ENCODE peak calls at places on chromosome 17, in four cellular contexts. One of them, this sample, is unnamed.

GRCh38 chr17:65749479-65749878 is 188.0 kb upstream of the AXIN2 start:
- DNase-seq in activated gamma-delta T cell: no peak
- DNase-seq in AG04450: no peak
- DNase-seq in HFFc6: peak
- DNase-seq in this sample: no peak

GRCh38 chr17:20266806-20267458 is 200.4 kb downstream of the LGALS9B start:
- DNase-seq in activated gamma-delta T cell: no peak
- DNase-seq in AG04450: peak
- DNase-seq in HFFc6: no peak
- DNase-seq in this sample: peak

GRCh38 chr17:41125064-41125463 is 1.1 kb upstream of the KRTAP4-12 start:
- DNase-seq in activated gamma-delta T cell: no peak
- DNase-seq in AG04450: no peak
- DNase-seq in HFFc6: no peak
- DNase-seq in this sample: no peak

GRCh38 chr17:42409467-42410351 is 13.3 kb downstream of the CAVIN1 start:
- DNase-seq in activated gamma-delta T cell: no peak
- DNase-seq in AG04450: peak
- DNase-seq in HFFc6: peak
- DNase-seq in this sample: no peak

GRCh38 chr17:44084131-44084538 is 13.6 kb downstream of the G6PC3 start:
- DNase-seq in activated gamma-delta T cell: no peak
- DNase-seq in AG04450: no peak
- DNase-seq in HFFc6: no peak
- DNase-seq in this sample: no peak

GRCh38 chr17:67217446-67217845 is 27.6 kb downstream of the HELZ start:
- DNase-seq in activated gamma-delta T cell: no peak
- DNase-seq in AG04450: no peak
- DNase-seq in HFFc6: no peak
- DNase-seq in this sample: no peak

GRCh38 chr17:34616148-34616547 is 36.8 kb downstream of the TMEM132E start:
- DNase-seq in activated gamma-delta T cell: no peak
- DNase-seq in AG04450: no peak
- DNase-seq in HFFc6: no peak
- DNase-seq in this sample: no peak

GRCh38 chr17:81523139-81524062 is 4.8 kb upstream of the FSCN2 start:
- DNase-seq in activated gamma-delta T cell: no peak
- DNase-seq in AG04450: no peak
- DNase-seq in HFFc6: peak
- DNase-seq in this sample: no peak

GRCh38 chr17:80986816-80987480 is 4.7 kb upstream of the CHMP6 start:
- DNase-seq in activated gamma-delta T cell: no peak
- DNase-seq in AG04450: no peak
- DNase-seq in HFFc6: no peak
- DNase-seq in this sample: peak

GRCh38 chr17:59830846-59831486 is 61.8 kb downstream of the TUBD1 start:
- DNase-seq in activated gamma-delta T cell: no peak
- DNase-seq in AG04450: no peak
- DNase-seq in HFFc6: no peak
- DNase-seq in this sample: no peak

GRCh38 chr17:66190738-66191606 is 961 bp downstream of the CEP112 start:
- DNase-seq in activated gamma-delta T cell: no peak
- DNase-seq in AG04450: no peak
- DNase-seq in HFFc6: peak
- DNase-seq in this sample: no peak

GRCh38 chr17:83161298-83162034 is 82.1 kb downstream of the METRNL start:
- DNase-seq in activated gamma-delta T cell: no peak
- DNase-seq in AG04450: peak
- DNase-seq in HFFc6: peak
- DNase-seq in this sample: no peak

GRCh38 chr17:44940768-44941167 is 6.8 kb downstream of the KIF18B start:
- DNase-seq in activated gamma-delta T cell: no peak
- DNase-seq in AG04450: no peak
- DNase-seq in HFFc6: no peak
- DNase-seq in this sample: no peak

GRCh38 chr17:57892820-57893595 is 43.2 kb upstream of the MRPS23 start:
- DNase-seq in activated gamma-delta T cell: no peak
- DNase-seq in AG04450: peak
- DNase-seq in HFFc6: peak
- DNase-seq in this sample: no peak

GRCh38 chr17:47636273-47637030 is 13.3 kb upstream of the KPNB1 start:
- DNase-seq in activated gamma-delta T cell: no peak
- DNase-seq in AG04450: no peak
- DNase-seq in HFFc6: no peak
- DNase-seq in this sample: no peak

GRCh38 chr17:76261421-76262215 is 3.5 kb upstream of the UBALD2 start:
- DNase-seq in activated gamma-delta T cell: no peak
- DNase-seq in AG04450: no peak
- DNase-seq in HFFc6: no peak
- DNase-seq in this sample: no peak